ENCODE peak calls at places on chromosomes 1 and 21, in ten cellular contexts. One of them, this sample, is unnamed.

GRCh38 chr21:38751379-38752050 is 54.2 kb upstream of the ETS2 start:
- DNase-seq in GM12891: no peak
- DNase-seq in NCI-H345: no peak
- DNase-seq in NCI-H2107: no peak
- DNase-seq in GDM1: peak; percentile 89
- DNase-seq in transverse colon: no peak
- DNase-seq in Daoy: peak; percentile 63
- DNase-seq in T-helper 2 cell: no peak
- DNase-seq in H54: no peak
- DNase-seq in uterus: no peak
- DNase-seq in this sample: no peak

GRCh38 chr1:29895201-29895600 is 658.9 kb downstream of the PTPRU start:
- DNase-seq in NCI-H2107: no peak
- DNase-seq in uterus: no peak
- DNase-seq in T-helper 2 cell: no peak
- DNase-seq in GM12891: no peak
- DNase-seq in NCI-H345: no peak
- DNase-seq in Daoy: no peak
- DNase-seq in GDM1: no peak
- DNase-seq in transverse colon: no peak
- DNase-seq in H54: no peak
- DNase-seq in this sample: no peak

GRCh38 chr1:43418858-43419257 is 29.2 kb downstream of the SZT2 start:
- DNase-seq in NCI-H345: peak; percentile 42
- DNase-seq in GDM1: no peak
- DNase-seq in uterus: no peak
- DNase-seq in NCI-H2107: no peak
- DNase-seq in transverse colon: no peak
- DNase-seq in H54: no peak
- DNase-seq in GM12891: no peak
- DNase-seq in Daoy: no peak
- DNase-seq in T-helper 2 cell: no peak
- DNase-seq in this sample: no peak

GRCh38 chr1:159951551-159951950 is 2.5 kb downstream of the SLAMF9 start:
- DNase-seq in T-helper 2 cell: no peak
- DNase-seq in NCI-H345: no peak
- DNase-seq in GM12891: no peak
- DNase-seq in NCI-H2107: no peak
- DNase-seq in uterus: no peak
- DNase-seq in transverse colon: no peak
- DNase-seq in Daoy: no peak
- DNase-seq in H54: no peak
- DNase-seq in GDM1: no peak
- DNase-seq in this sample: no peak

GRCh38 chr1:242522304-242522945 is 2.1 kb downstream of the PLD5 start:
- DNase-seq in Daoy: no peak
- DNase-seq in H54: no peak
- DNase-seq in NCI-H2107: no peak
- DNase-seq in GDM1: no peak
- DNase-seq in GM12891: no peak
- DNase-seq in NCI-H345: no peak
- DNase-seq in uterus: no peak
- DNase-seq in transverse colon: no peak
- DNase-seq in T-helper 2 cell: no peak
- DNase-seq in this sample: peak; percentile 2

GRCh38 chr1:66527688-66528087 is 6.3 kb upstream of the SGIP1 start:
- DNase-seq in uterus: no peak
- DNase-seq in NCI-H2107: no peak
- DNase-seq in transverse colon: no peak
- DNase-seq in Daoy: no peak
- DNase-seq in H54: no peak
- DNase-seq in NCI-H345: no peak
- DNase-seq in GM12891: no peak
- DNase-seq in GDM1: no peak
- DNase-seq in T-helper 2 cell: no peak
- DNase-seq in this sample: no peak

GRCh38 chr1:246037832-246038231 is 469.2 kb downstream of the SMYD3 start:
- DNase-seq in H54: no peak
- DNase-seq in transverse colon: no peak
- DNase-seq in Daoy: no peak
- DNase-seq in GM12891: no peak
- DNase-seq in NCI-H345: no peak
- DNase-seq in uterus: no peak
- DNase-seq in NCI-H2107: no peak
- DNase-seq in GDM1: no peak
- DNase-seq in T-helper 2 cell: no peak
- DNase-seq in this sample: no peak

GRCh38 chr1:154698320-154699096 is 90.5 kb upstream of the ADAR start:
- DNase-seq in GDM1: no peak
- DNase-seq in H54: no peak
- DNase-seq in T-helper 2 cell: no peak
- DNase-seq in NCI-H2107: no peak
- DNase-seq in transverse colon: no peak
- DNase-seq in NCI-H345: no peak
- DNase-seq in Daoy: peak; percentile 18
- DNase-seq in uterus: no peak
- DNase-seq in GM12891: no peak
- DNase-seq in this sample: no peak

GRCh38 chr1:229253170-229253974 is 17.5 kb upstream of the RAB4A start:
- DNase-seq in uterus: no peak
- DNase-seq in NCI-H2107: no peak
- DNase-seq in Daoy: peak; percentile 64
- DNase-seq in transverse colon: peak; percentile 18
- DNase-seq in T-helper 2 cell: no peak
- DNase-seq in GM12891: no peak
- DNase-seq in NCI-H345: peak; percentile 59
- DNase-seq in H54: no peak
- DNase-seq in GDM1: no peak
- DNase-seq in this sample: no peak

GRCh38 chr1:38029081-38029681 is 16.6 kb downstream of the UTP11 start:
- DNase-seq in uterus: peak; percentile 47
- DNase-seq in H54: peak; percentile 52
- DNase-seq in NCI-H2107: peak; percentile 34
- DNase-seq in GDM1: no peak
- DNase-seq in NCI-H345: peak; percentile 83
- DNase-seq in GM12891: no peak
- DNase-seq in T-helper 2 cell: no peak
- DNase-seq in transverse colon: no peak
- DNase-seq in Daoy: peak; percentile 63
- DNase-seq in this sample: no peak

GRCh38 chr1:9825101-9826074 is 1.6 kb upstream of the CLSTN1 start:
- DNase-seq in NCI-H345: peak; percentile 75
- DNase-seq in T-helper 2 cell: no peak
- DNase-seq in transverse colon: peak; percentile 90
- DNase-seq in H54: peak; percentile 89
- DNase-seq in Daoy: peak; percentile 94
- DNase-seq in GM12891: no peak
- DNase-seq in NCI-H2107: no peak
- DNase-seq in uterus: peak; percentile 84
- DNase-seq in GDM1: peak; percentile 69
- DNase-seq in this sample: no peak

GRCh38 chr1:208270679-208271111 is 26.5 kb upstream of the PLXNA2 start:
- DNase-seq in Daoy: peak; percentile 14
- DNase-seq in NCI-H2107: peak; percentile 33
- DNase-seq in uterus: no peak
- DNase-seq in NCI-H345: no peak
- DNase-seq in GDM1: no peak
- DNase-seq in T-helper 2 cell: no peak
- DNase-seq in transverse colon: no peak
- DNase-seq in GM12891: no peak
- DNase-seq in H54: no peak
- DNase-seq in this sample: no peak

GRCh38 chr1:229223498-229223897 is 47.4 kb upstream of the RAB4A start:
- DNase-seq in transverse colon: no peak
- DNase-seq in GDM1: no peak
- DNase-seq in NCI-H345: no peak
- DNase-seq in H54: no peak
- DNase-seq in Daoy: no peak
- DNase-seq in GM12891: no peak
- DNase-seq in NCI-H2107: no peak
- DNase-seq in T-helper 2 cell: no peak
- DNase-seq in uterus: no peak
- DNase-seq in this sample: no peak

GRCh38 chr1:11796036-11796828 is 9.5 kb downstream of the MTHFR start:
- DNase-seq in uterus: no peak
- DNase-seq in NCI-H2107: no peak
- DNase-seq in T-helper 2 cell: no peak
- DNase-seq in GDM1: no peak
- DNase-seq in H54: no peak
- DNase-seq in transverse colon: no peak
- DNase-seq in NCI-H345: no peak
- DNase-seq in Daoy: no peak
- DNase-seq in GM12891: no peak
- DNase-seq in this sample: no peak

GRCh38 chr1:3243304-3243703 is 174.3 kb downstream of the PRDM16 start:
- DNase-seq in T-helper 2 cell: no peak
- DNase-seq in H54: no peak
- DNase-seq in transverse colon: no peak
- DNase-seq in uterus: no peak
- DNase-seq in Daoy: no peak
- DNase-seq in NCI-H2107: no peak
- DNase-seq in NCI-H345: no peak
- DNase-seq in GDM1: no peak
- DNase-seq in GM12891: no peak
- DNase-seq in this sample: no peak

GRCh38 chr1:201284636-201285035 is 1.3 kb downstream of the PKP1 start:
- DNase-seq in Daoy: no peak
- DNase-seq in NCI-H345: no peak
- DNase-seq in GDM1: no peak
- DNase-seq in NCI-H2107: no peak
- DNase-seq in H54: no peak
- DNase-seq in transverse colon: no peak
- DNase-seq in GM12891: no peak
- DNase-seq in uterus: no peak
- DNase-seq in T-helper 2 cell: no peak
- DNase-seq in this sample: no peak

GRCh38 chr1:54543729-54544496 is 4.1 kb upstream of the ACOT11 start:
- DNase-seq in GDM1: no peak
- DNase-seq in GM12891: no peak
- DNase-seq in H54: no peak
- DNase-seq in transverse colon: no peak
- DNase-seq in NCI-H2107: no peak
- DNase-seq in uterus: no peak
- DNase-seq in T-helper 2 cell: no peak
- DNase-seq in Daoy: peak; percentile 66
- DNase-seq in NCI-H345: no peak
- DNase-seq in this sample: no peak

GRCh38 chr1:44264143-44264542 is 50.9 kb downstream of the DMAP1 start:
- DNase-seq in GM12891: no peak
- DNase-seq in transverse colon: no peak
- DNase-seq in NCI-H345: no peak
- DNase-seq in Daoy: no peak
- DNase-seq in T-helper 2 cell: no peak
- DNase-seq in uterus: no peak
- DNase-seq in NCI-H2107: no peak
- DNase-seq in GDM1: no peak
- DNase-seq in H54: no peak
- DNase-seq in this sample: no peak

GRCh38 chr21:45509566-45510465 is 32.4 kb downstream of the SLC19A1 start:
- DNase-seq in NCI-H2107: no peak
- DNase-seq in T-helper 2 cell: no peak
- DNase-seq in NCI-H345: no peak
- DNase-seq in Daoy: no peak
- DNase-seq in transverse colon: no peak
- DNase-seq in H54: no peak
- DNase-seq in GDM1: no peak
- DNase-seq in GM12891: no peak
- DNase-seq in uterus: no peak
- DNase-seq in this sample: no peak

GRCh38 chr1:233098255-233098580 is 147.8 kb downstream of the NTPCR start:
- DNase-seq in transverse colon: no peak
- DNase-seq in NCI-H2107: no peak
- DNase-seq in GDM1: no peak
- DNase-seq in GM12891: no peak
- DNase-seq in Daoy: no peak
- DNase-seq in NCI-H345: no peak
- DNase-seq in H54: no peak
- DNase-seq in uterus: no peak
- DNase-seq in T-helper 2 cell: no peak
- DNase-seq in this sample: no peak

GRCh38 chr1:188061881-188062280 is 1233.1 kb downstream of the PLA2G4A start:
- DNase-seq in transverse colon: no peak
- DNase-seq in T-helper 2 cell: no peak
- DNase-seq in Daoy: no peak
- DNase-seq in NCI-H345: no peak
- DNase-seq in GDM1: no peak
- DNase-seq in NCI-H2107: no peak
- DNase-seq in H54: no peak
- DNase-seq in GM12891: no peak
- DNase-seq in uterus: no peak
- DNase-seq in this sample: no peak

This sample was measured in naive B cell.